ENCODE peak calls at places on chromosomes 7 and 10, in four cellular contexts. I is EH, Q is mucosa of descending colon, K is midbrain. D is an unnamed sample.

GRCh38 chr7:44236333-44236728 is 35.6 kb downstream of the YKT6 start:
- DNase-seq in Q (no peak), K (no peak), I (no peak), D (no peak)

GRCh38 chr7:26490631-26491624 is 199.3 kb downstream of the SNX10 start:
- DNase-seq in K (no peak), Q (peak; percentile 47), I (no peak), D (peak; percentile 31)

GRCh38 chr7:26912351-26912750 is 48.0 kb upstream of the SKAP2 start:
- DNase-seq in Q (no peak), I (no peak), K (no peak), D (no peak)

GRCh38 chr7:50978633-50979215 is 196.0 kb upstream of the GRB10 start:
- DNase-seq in Q (no peak), K (no peak), I (peak; percentile 38), D (no peak)

GRCh38 chr7:4177001-4177400 is 505.1 kb upstream of the FOXK1 start:
- DNase-seq in Q (no peak), I (no peak), K (no peak), D (no peak)

GRCh38 chr7:129635300-129636029 is 23.9 kb downstream of the NRF1 start:
- DNase-seq in I (peak; percentile 74), Q (peak; percentile 84), K (peak; percentile 52), D (peak; percentile 59)

GRCh38 chr10:60666221-60666620 is 112.1 kb upstream of the CDK1 start:
- DNase-seq in I (no peak), Q (no peak), K (no peak), D (no peak)

GRCh38 chr10:77192402-77192801 is 445.2 kb downstream of the KCNMA1 start:
- DNase-seq in I (peak; percentile 39), Q (no peak), K (no peak), D (no peak)

GRCh38 chr7:28785002-28785995 is 172.8 kb downstream of the TRIL start:
- DNase-seq in I (no peak), Q (no peak), K (no peak), D (no peak)

GRCh38 chr7:23471090-23471859 is 984 bp upstream of the IGF2BP3 start:
- DNase-seq in K (no peak), Q (peak; percentile 21), I (peak; percentile 37), D (peak; percentile 21)

GRCh38 chr10:69466158-69466490 is 14.9 kb downstream of the TSPAN15 start:
- DNase-seq in K (no peak), I (no peak), Q (no peak), D (no peak)

GRCh38 chr10:52526251-52526823 is 212.3 kb downstream of the DKK1 start:
- DNase-seq in Q (no peak), K (no peak), I (peak; percentile 67), D (no peak)

GRCh38 chr7:7641129-7641663 is 644 bp downstream of the UMAD1 start:
- DNase-seq in K (no peak), I (no peak), Q (peak; percentile 31), D (peak; percentile 11)

GRCh38 chr7:93226310-93226709 is at the start of gene HEPACAM2:
- DNase-seq in K (no peak), I (no peak), Q (peak; percentile 24), D (no peak)

GRCh38 chr7:159033956-159034938 is 110.4 kb downstream of the VIPR2 start:
- DNase-seq in I (no peak), Q (no peak), K (no peak), D (peak; percentile 5)

GRCh38 chr7:1210979-1211608 is 21.6 kb upstream of the UNCX start:
- DNase-seq in I (no peak), K (no peak), Q (no peak), D (no peak)

GRCh38 chr7:123024989-123025758 is 29.7 kb upstream of the TAS2R16 start:
- DNase-seq in Q (no peak), I (no peak), K (no peak), D (no peak)

GRCh38 chr10:3635697-3636096 is 149.3 kb downstream of the KLF6 start:
- DNase-seq in I (no peak), K (no peak), Q (peak; percentile 77), D (peak; percentile 57)

GRCh38 chr7:132910657-132911056 is 171.2 kb downstream of the CHCHD3 start:
- DNase-seq in K (no peak), I (no peak), Q (no peak), D (no peak)

GRCh38 chr7:90766814-90767564 is 170.9 kb downstream of the CDK14 start:
- DNase-seq in I (no peak), K (peak; percentile 7), Q (peak; percentile 14), D (peak; percentile 47)

GRCh38 chr10:79192677-79193003 is 123.9 kb downstream of the ZMIZ1 start:
- DNase-seq in Q (no peak), I (peak; percentile 82), K (no peak), D (no peak)

GRCh38 chr10:118470470-118470869 is 125.0 kb downstream of the PRLHR start:
- DNase-seq in Q (no peak), I (no peak), K (no peak), D (no peak)

GRCh38 chr10:14658331-14659122 is 116.2 kb downstream of the FAM107B start:
- DNase-seq in I (peak; percentile 89), Q (no peak), K (no peak), D (no peak)

GRCh38 chr7:45143616-45144015 is 14.0 kb upstream of the RAMP3 start:
- DNase-seq in K (no peak), Q (no peak), I (peak; percentile 23), D (no peak)

GRCh38 chr7:140326116-140326928 is 72.0 kb downstream of the SLC37A3 start:
- DNase-seq in Q (peak; percentile 90), I (peak; percentile 65), K (peak; percentile 60), D (peak; percentile 84)